ENCODE peak calls at places on chromosomes 3 and 15, in four cellular contexts. A is MG63, H is progenitor cell of endocrine pancreas, N is MM.1S. K is an unnamed sample.

GRCh38 chr3:184325715-184326114 is 11.3 kb downstream of the EIF4G1 start:
- DNase-seq in A (no peak), H (no peak), N (no peak), K (no peak)

GRCh38 chr3:98012974-98013373 is 22.1 kb downstream of the GABRR3 start:
- DNase-seq in H (no peak), N (no peak), A (no peak), K (no peak)

GRCh38 chr3:4083225-4084015 is 219.7 kb upstream of the SETMAR start:
- DNase-seq in H (no peak), N (no peak), A (no peak), K (no peak)

GRCh38 chr3:17023006-17023664 is 138.4 kb downstream of the PLCL2 start:
- DNase-seq in A (peak; percentile 1), N (no peak), H (no peak), K (no peak)

GRCh38 chr3:190076601-190077444 is 43.9 kb downstream of the P3H2 start:
- DNase-seq in A (peak; percentile 94), N (no peak), H (no peak), K (peak; percentile 12)

GRCh38 chr3:28241221-28242160 is at the start of gene CMC1:
- DNase-seq in A (peak; percentile 96), H (peak; percentile 96), N (peak; percentile 96), K (peak; percentile 84)

GRCh38 chr3:160413613-160414248 is 14.3 kb downstream of the SMC4 start:
- DNase-seq in A (peak; percentile 59), N (peak; percentile 77), H (peak; percentile 51), K (no peak)

GRCh38 chr15:40420071-40420713 is 14.6 kb downstream of the IVD start:
- DNase-seq in N (no peak), A (no peak), H (no peak), K (no peak)

GRCh38 chr3:45950686-45951600 is 7.7 kb downstream of the CXCR6 start:
- DNase-seq in N (no peak), A (no peak), H (no peak), K (no peak)

GRCh38 chr3:156460206-156460609 is 94.7 kb downstream of the SSR3 start:
- DNase-seq in A (no peak), H (no peak), N (no peak), K (no peak)

K was measured in iPS DF 19.7.